ENCODE peak calls at places on chromosomes 5 and 9, in six cellular contexts. One of them, this sample, is unnamed.

GRCh38 chr5:87394407-87394806 is 18.3 kb downstream of the CCNH start:
- DNase-seq in posterior cingulate gyrus: no peak
- DNase-seq in AG04450: no peak
- DNase-seq in dermis microvascular lymphatic vessel endothelial cell: no peak
- DNase-seq in DMS79: no peak
- DNase-seq in GM13976: no peak
- DNase-seq in this sample: peak

GRCh38 chr9:110123364-110124095 is 84.4 kb downstream of the C9orf152 start:
- DNase-seq in posterior cingulate gyrus: no peak
- DNase-seq in AG04450: no peak
- DNase-seq in dermis microvascular lymphatic vessel endothelial cell: no peak
- DNase-seq in DMS79: no peak
- DNase-seq in GM13976: no peak
- DNase-seq in this sample: peak

GRCh38 chr9:114488398-114489129 is 16.7 kb downstream of the WHRN start:
- DNase-seq in posterior cingulate gyrus: no peak
- DNase-seq in AG04450: no peak
- DNase-seq in dermis microvascular lymphatic vessel endothelial cell: no peak
- DNase-seq in DMS79: no peak
- DNase-seq in GM13976: no peak
- DNase-seq in this sample: no peak

GRCh38 chr5:61817472-61818326 is 485.6 kb downstream of the ZSWIM6 start:
- DNase-seq in posterior cingulate gyrus: peak
- DNase-seq in AG04450: peak
- DNase-seq in dermis microvascular lymphatic vessel endothelial cell: no peak
- DNase-seq in DMS79: no peak
- DNase-seq in GM13976: no peak
- DNase-seq in this sample: peak

GRCh38 chr5:28275931-28276330 is 1237.5 kb upstream of the CDH9 start:
- DNase-seq in posterior cingulate gyrus: no peak
- DNase-seq in AG04450: no peak
- DNase-seq in dermis microvascular lymphatic vessel endothelial cell: no peak
- DNase-seq in DMS79: no peak
- DNase-seq in GM13976: no peak
- DNase-seq in this sample: no peak

GRCh38 chr5:172694061-172694460 is 53.0 kb downstream of the NEURL1B start:
- DNase-seq in posterior cingulate gyrus: no peak
- DNase-seq in AG04450: no peak
- DNase-seq in dermis microvascular lymphatic vessel endothelial cell: no peak
- DNase-seq in DMS79: no peak
- DNase-seq in GM13976: no peak
- DNase-seq in this sample: no peak

GRCh38 chr5:685262-686171 is 7.6 kb downstream of the TPPP start:
- DNase-seq in posterior cingulate gyrus: no peak
- DNase-seq in AG04450: no peak
- DNase-seq in dermis microvascular lymphatic vessel endothelial cell: no peak
- DNase-seq in DMS79: no peak
- DNase-seq in GM13976: no peak
- DNase-seq in this sample: no peak

GRCh38 chr5:17241635-17242034 is 24.2 kb downstream of the BASP1 start:
- DNase-seq in posterior cingulate gyrus: no peak
- DNase-seq in AG04450: no peak
- DNase-seq in dermis microvascular lymphatic vessel endothelial cell: no peak
- DNase-seq in DMS79: no peak
- DNase-seq in GM13976: no peak
- DNase-seq in this sample: no peak

GRCh38 chr5:96476654-96477053 is 43.6 kb upstream of the PCSK1 start:
- DNase-seq in posterior cingulate gyrus: no peak
- DNase-seq in AG04450: no peak
- DNase-seq in dermis microvascular lymphatic vessel endothelial cell: no peak
- DNase-seq in DMS79: no peak
- DNase-seq in GM13976: no peak
- DNase-seq in this sample: no peak

GRCh38 chr5:9898319-9898718 is 268.2 kb upstream of the TAS2R1 start:
- DNase-seq in posterior cingulate gyrus: no peak
- DNase-seq in AG04450: no peak
- DNase-seq in dermis microvascular lymphatic vessel endothelial cell: no peak
- DNase-seq in DMS79: no peak
- DNase-seq in GM13976: no peak
- DNase-seq in this sample: peak

GRCh38 chr5:67354051-67354450 is 157.5 kb upstream of the CD180 start:
- DNase-seq in posterior cingulate gyrus: no peak
- DNase-seq in AG04450: no peak
- DNase-seq in dermis microvascular lymphatic vessel endothelial cell: no peak
- DNase-seq in DMS79: no peak
- DNase-seq in GM13976: no peak
- DNase-seq in this sample: no peak

GRCh38 chr5:97062046-97062445 is 80.4 kb downstream of the LIX1 start:
- DNase-seq in posterior cingulate gyrus: no peak
- DNase-seq in AG04450: no peak
- DNase-seq in dermis microvascular lymphatic vessel endothelial cell: no peak
- DNase-seq in DMS79: peak
- DNase-seq in GM13976: no peak
- DNase-seq in this sample: peak

GRCh38 chr9:37386988-37387387 is 35.5 kb upstream of the GRHPR start:
- DNase-seq in posterior cingulate gyrus: no peak
- DNase-seq in AG04450: no peak
- DNase-seq in dermis microvascular lymphatic vessel endothelial cell: no peak
- DNase-seq in DMS79: no peak
- DNase-seq in GM13976: no peak
- DNase-seq in this sample: no peak

GRCh38 chr9:128078504-128079434 is 10.7 kb downstream of the SLC25A25 start:
- DNase-seq in posterior cingulate gyrus: no peak
- DNase-seq in AG04450: no peak
- DNase-seq in dermis microvascular lymphatic vessel endothelial cell: no peak
- DNase-seq in DMS79: no peak
- DNase-seq in GM13976: no peak
- DNase-seq in this sample: peak

GRCh38 chr5:158074992-158075769 is 216.2 kb upstream of the CLINT1 start:
- DNase-seq in posterior cingulate gyrus: no peak
- DNase-seq in AG04450: peak
- DNase-seq in dermis microvascular lymphatic vessel endothelial cell: peak
- DNase-seq in DMS79: peak
- DNase-seq in GM13976: peak
- DNase-seq in this sample: peak

GRCh38 chr5:9927521-9927997 is 297.4 kb upstream of the TAS2R1 start:
- DNase-seq in posterior cingulate gyrus: no peak
- DNase-seq in AG04450: no peak
- DNase-seq in dermis microvascular lymphatic vessel endothelial cell: no peak
- DNase-seq in DMS79: no peak
- DNase-seq in GM13976: no peak
- DNase-seq in this sample: peak

GRCh38 chr9:82406714-82407113 is 418.1 kb downstream of the SPATA31D1 start:
- DNase-seq in posterior cingulate gyrus: no peak
- DNase-seq in AG04450: no peak
- DNase-seq in dermis microvascular lymphatic vessel endothelial cell: no peak
- DNase-seq in DMS79: no peak
- DNase-seq in GM13976: no peak
- DNase-seq in this sample: no peak

GRCh38 chr5:173802670-173803165 is 85.4 kb upstream of the CPEB4 start:
- DNase-seq in posterior cingulate gyrus: no peak
- DNase-seq in AG04450: no peak
- DNase-seq in dermis microvascular lymphatic vessel endothelial cell: no peak
- DNase-seq in DMS79: no peak
- DNase-seq in GM13976: no peak
- DNase-seq in this sample: peak

GRCh38 chr5:127260686-127261085 is 29.9 kb upstream of the MEGF10 start:
- DNase-seq in posterior cingulate gyrus: no peak
- DNase-seq in AG04450: no peak
- DNase-seq in dermis microvascular lymphatic vessel endothelial cell: no peak
- DNase-seq in DMS79: no peak
- DNase-seq in GM13976: no peak
- DNase-seq in this sample: no peak